ENCODE peak calls at places on chromosomes 16 and 17, in eight cellular contexts. Q is dorsolateral prefrontal cortex, V is cardiac fibroblast, W is PC-9, P is choroid plexus epithelial cell, X is Caco-2, Y is neural progenitor cell, L is NB4. H is an unnamed sample.
A peak's percentile ranks its signal among the peaks of the same experiment; 100 is the strongest.

GRCh38 chr16:10265770-10266615 is 83.8 kb upstream of the GRIN2A start:
- DNase-seq in W (no peak), Q (no peak), Y (no peak), X (no peak), P (no peak), L (no peak), V (no peak), H (no peak)

GRCh38 chr17:72456026-72456569 is 335.3 kb downstream of the SOX9 start:
- DNase-seq in Y (no peak), X (no peak), L (no peak), P (peak; percentile 40), Q (no peak), V (peak; percentile 38), W (peak; percentile 86), H (peak; percentile 45)

GRCh38 chr16:57803413-57803990 is 1.2 kb upstream of the KIFC3 start:
- DNase-seq in X (no peak), Y (no peak), L (peak; percentile 71), P (no peak), V (peak; percentile 55), Q (no peak), W (no peak), H (peak; percentile 36)

GRCh38 chr17:82458885-82459424 is 414 bp downstream of the NARF start:
- DNase-seq in P (peak; percentile 62), V (peak; percentile 39), X (no peak), W (peak; percentile 22), L (peak; percentile 59), Q (no peak), Y (peak; percentile 58), H (peak; percentile 24)

GRCh38 chr16:4323845-4324478 is 8.1 kb downstream of the GLIS2 start:
- DNase-seq in V (peak; percentile 78), P (peak; percentile 65), W (no peak), L (no peak), Y (peak; percentile 74), X (no peak), Q (no peak), H (peak; percentile 78)

GRCh38 chr17:59365383-59365981 is 34.0 kb downstream of the YPEL2 start:
- DNase-seq in P (no peak), L (peak; percentile 14), W (no peak), Y (peak; percentile 94), Q (peak; percentile 54), V (no peak), X (peak; percentile 74), H (peak; percentile 55)

GRCh38 chr17:37405955-37406634 is 541 bp downstream of the ACACA start:
- DNase-seq in Y (no peak), X (peak; percentile 17), L (no peak), Q (no peak), V (no peak), W (no peak), P (peak; percentile 16), H (no peak)

GRCh38 chr17:7317161-7317803 is 2.1 kb upstream of the GPS2 start:
- DNase-seq in Q (no peak), P (no peak), Y (no peak), X (no peak), V (no peak), L (no peak), W (no peak), H (no peak)

GRCh38 chr17:54900457-54901229 is at the start of gene TOM1L1:
- DNase-seq in X (peak; percentile 90), L (no peak), V (peak; percentile 63), Q (peak; percentile 62), Y (peak; percentile 93), W (peak; percentile 86), P (peak; percentile 50), H (peak; percentile 68)

GRCh38 chr17:67258836-67259468 is 14.0 kb upstream of the HELZ start:
- DNase-seq in L (peak; percentile 79), Q (no peak), P (peak; percentile 50), V (no peak), X (no peak), W (no peak), Y (no peak), H (no peak)

GRCh38 chr17:49995055-49995738 is at the start of gene DLX3:
- DNase-seq in X (peak; percentile 81), V (peak; percentile 81), Q (no peak), P (peak; percentile 65), L (peak; percentile 85), W (peak; percentile 85), Y (peak; percentile 95), H (peak; percentile 74)

DNA sequence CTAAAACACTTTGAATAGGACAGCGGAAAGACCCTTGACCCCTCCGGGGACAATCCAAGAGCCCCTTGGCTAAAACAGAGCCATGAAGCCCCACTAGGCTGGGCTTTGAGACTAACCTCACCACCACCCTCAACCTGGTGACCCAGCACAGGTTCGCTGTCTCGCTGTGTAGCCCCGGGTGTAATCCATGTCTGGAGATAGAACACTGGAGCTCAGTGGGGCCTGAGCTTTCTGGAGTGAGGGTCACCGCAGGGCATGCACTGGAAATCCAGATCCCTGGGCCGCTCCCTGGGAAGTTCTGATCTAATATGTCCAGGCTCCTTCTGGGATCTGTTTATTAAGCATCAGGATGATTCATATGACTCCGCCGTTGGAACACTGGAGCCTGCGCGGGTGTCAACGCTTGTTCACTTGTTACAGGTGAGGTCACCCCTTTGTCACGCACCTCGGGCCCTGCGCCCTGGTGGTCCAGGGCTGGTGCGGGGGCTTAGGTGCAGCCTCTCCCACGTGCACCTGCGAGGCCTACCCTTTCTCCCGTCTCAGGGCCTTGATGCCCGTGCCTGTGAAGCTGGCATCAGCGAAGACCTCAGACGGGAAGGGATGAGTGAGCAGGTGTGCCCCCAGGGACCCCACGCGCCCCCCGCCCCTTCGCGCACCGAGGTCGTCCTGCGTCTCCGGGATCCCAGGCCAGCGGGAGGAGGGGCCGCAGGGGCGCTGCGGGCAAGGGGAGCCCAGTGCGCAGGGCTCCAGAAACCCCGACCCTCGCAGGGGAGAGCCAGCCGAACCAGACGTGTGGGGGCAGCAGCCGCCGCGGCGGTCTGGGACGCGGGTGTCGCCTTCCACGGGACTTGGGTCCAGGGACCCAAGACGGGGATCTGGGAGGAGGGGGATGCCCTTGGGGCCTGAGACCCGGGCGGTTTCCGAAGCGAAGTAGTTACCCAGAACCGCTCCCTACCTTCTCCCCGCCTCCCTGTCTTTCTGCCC is 224.1 kb upstream of the FOXF1 start:
- DNase-seq in Y (peak; percentile 33), Q (no peak), L (no peak), W (no peak), X (no peak), V (no peak), P (no peak), H (no peak)
- H3K4me3 ChIP-seq in Y (peak overlapping the region; percentile 48), Q (no peak overlapping the region), L (no peak overlapping the region), W (no peak overlapping the region), X (no peak overlapping the region), V (no peak overlapping the region), P (no peak overlapping the region), H (no peak overlapping the region)

DNA sequence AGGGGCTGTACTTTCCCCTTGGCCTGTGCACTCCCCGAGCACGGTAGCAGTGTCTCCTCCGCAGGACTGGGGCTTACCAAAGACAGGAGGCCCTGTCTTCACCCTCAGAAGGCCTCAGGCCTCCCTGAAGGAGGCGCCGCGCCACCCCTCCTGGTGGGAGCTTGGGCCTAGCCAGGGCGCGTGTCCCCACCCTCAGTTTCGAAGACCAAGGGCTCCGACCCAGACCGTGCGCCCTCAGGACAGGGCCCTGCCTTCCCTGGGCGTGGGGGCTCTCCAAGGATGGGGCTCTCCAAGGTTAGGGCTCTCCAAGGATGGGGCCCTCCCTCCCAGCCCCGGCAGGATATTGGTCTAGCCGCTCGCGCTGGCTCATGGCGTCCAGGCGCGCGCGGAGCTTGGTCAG is 11.8 kb downstream of the PLCD3 start:
- DNase-seq in V (no peak), W (no peak), Q (no peak), P (no peak), L (no peak), Y (no peak), X (no peak), H (no peak)
- TF ChIP-seq CTCF in V (no peak), W (no peak), Q (no peak), P (no peak), L (no peak), Y (no peak), X (no peak), H (no peak)

DNA sequence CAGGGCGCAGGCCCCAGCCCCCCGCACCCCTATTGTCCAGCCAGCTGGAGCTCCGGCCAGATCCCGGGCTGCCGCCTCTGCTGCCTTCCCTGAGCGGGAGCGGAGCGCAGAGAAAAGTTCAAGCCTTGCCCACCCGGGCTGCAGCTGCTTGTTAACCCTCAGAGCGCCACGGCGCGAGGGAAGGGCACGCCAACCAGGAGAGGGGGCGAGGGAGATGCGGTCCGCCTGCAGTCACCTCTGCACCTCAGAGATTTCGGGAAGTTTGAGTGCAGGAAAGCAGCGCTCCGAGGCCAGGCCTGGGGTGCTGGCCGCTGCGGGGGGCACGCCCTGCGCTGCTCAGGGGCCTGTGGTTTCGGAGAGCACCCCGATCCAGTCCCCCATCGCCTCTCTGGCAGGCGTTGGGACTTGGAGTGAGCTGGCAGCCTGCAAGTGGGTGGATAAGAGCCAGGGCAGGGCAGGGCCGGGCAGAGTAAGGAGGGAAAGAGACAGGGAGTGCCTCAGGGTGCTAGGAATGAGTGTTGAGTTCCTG is 1.1 kb downstream of the CDH13 start:
- DNase-seq in X (no peak), W (no peak), Q (no peak), Y (peak; percentile 68), P (no peak), L (no peak), V (peak; percentile 45), H (no peak)
- H3K4me3 ChIP-seq in X (peak overlapping the region; percentile 40), W (no peak overlapping the region), Q (peak overlapping the region; percentile 66), Y (peak overlapping the region; percentile 56), P (peak overlapping the region; percentile 73), L (no peak overlapping the region), V (peak overlapping the region; percentile 63), H (peak overlapping the region; percentile 83)

GRCh38 chr17:413016-413350 is 60.4 kb upstream of the RPH3AL start:
- DNase-seq in W (no peak), Q (no peak), V (no peak), P (no peak), X (no peak), L (no peak), Y (no peak), H (no peak)

GRCh38 chr17:413706-414440 is 61.3 kb upstream of the RPH3AL start:
- DNase-seq in Q (no peak), Y (no peak), X (no peak), L (no peak), P (no peak), W (no peak), V (no peak), H (no peak)

GRCh38 chr17:410674-411401 is 58.2 kb upstream of the RPH3AL start:
- DNase-seq in L (peak; percentile 64), W (peak; percentile 17), Y (peak; percentile 56), V (peak; percentile 11), X (peak; percentile 29), Q (peak; percentile 43), P (peak; percentile 19), H (peak; percentile 11)

GRCh38 chr17:411416-412120 is 59.0 kb upstream of the RPH3AL start:
- DNase-seq in X (no peak), Y (no peak), L (no peak), P (no peak), W (no peak), Q (no peak), V (no peak), H (no peak)

DNA sequence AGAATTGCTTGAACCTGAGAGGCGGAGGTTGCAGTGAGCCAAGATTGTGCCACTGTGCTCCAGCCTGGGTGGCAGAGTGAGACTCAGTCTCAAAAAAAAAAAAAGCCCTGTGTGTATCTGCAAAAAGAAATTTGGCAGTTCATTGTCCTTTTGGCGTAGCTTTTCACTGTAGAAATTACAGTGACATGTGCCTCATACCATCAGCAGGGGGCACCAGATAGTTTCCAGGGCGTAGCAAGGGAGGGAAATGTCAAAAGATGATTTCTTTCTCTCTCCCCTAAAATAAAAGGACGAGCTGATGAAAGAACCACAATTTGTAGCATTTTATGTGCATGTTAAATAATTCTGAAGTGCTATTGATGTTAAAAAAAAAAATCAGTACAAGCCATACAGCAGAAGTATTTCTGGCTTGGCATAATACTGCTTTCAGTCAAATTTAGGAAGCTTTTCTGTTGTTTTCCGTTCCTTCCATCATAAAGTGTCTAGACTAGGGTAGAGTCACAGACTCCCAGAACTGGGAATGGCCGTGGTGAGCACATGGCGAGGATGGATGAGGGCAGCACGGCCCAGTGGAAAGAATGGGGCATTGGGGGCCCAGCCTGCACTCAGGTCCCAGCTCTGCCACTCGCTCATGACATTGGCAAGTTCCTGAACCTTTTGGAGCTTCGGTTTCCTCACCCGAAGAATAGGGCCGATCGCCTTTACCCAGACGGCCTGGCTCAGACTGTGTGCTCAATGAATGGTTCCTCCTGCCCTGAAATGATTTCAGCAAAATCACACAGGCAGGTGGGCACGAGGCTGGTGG is 59.8 kb upstream of the RPH3AL start:
- DNase-seq in Q (peak; percentile 44), Y (peak; percentile 77), W (peak; percentile 48), L (peak; percentile 70), P (peak; percentile 77), X (peak; percentile 68), V (peak; percentile 78), H (peak; percentile 70)
- TF ChIP-seq CTCF in Q (peak; percentile 79), Y (peak; percentile 82), W (peak; percentile 89), L (peak; percentile 61), P (peak; percentile 89), X (peak; percentile 79), V (peak; percentile 82), H (peak; percentile 85)

H was measured in fibroblast of villous mesenchyme.